ENCODE peak calls at places on chromosomes 12 and 14, in ten cellular contexts. One of them, this sample, is unnamed.

GRCh38 chr12:59164991-59165718 is 244.9 kb upstream of the LRIG3 start:
- DNase-seq in posterior vena cava: no peak
- DNase-seq in kidney tubule cell: peak
- DNase-seq in Calu3: peak
- DNase-seq in dermis blood vessel endothelial cell: peak
- DNase-seq in SK-N-SH: peak
- DNase-seq in KBM-7: peak
- DNase-seq in esophagus squamous epithelium: no peak
- DNase-seq in stimulated activated naive CD4-positive, alpha-beta T cell: no peak
- DNase-seq in HFFc6: peak
- DNase-seq in this sample: no peak

GRCh38 chr12:12645485-12645884 is 33.8 kb downstream of the CREBL2 start:
- DNase-seq in posterior vena cava: no peak
- DNase-seq in kidney tubule cell: no peak
- DNase-seq in Calu3: peak
- DNase-seq in dermis blood vessel endothelial cell: peak
- DNase-seq in SK-N-SH: peak
- DNase-seq in KBM-7: peak
- DNase-seq in esophagus squamous epithelium: no peak
- DNase-seq in stimulated activated naive CD4-positive, alpha-beta T cell: peak
- DNase-seq in HFFc6: peak
- DNase-seq in this sample: peak

GRCh38 chr12:88247241-88247643 is 105.1 kb downstream of the TMTC3 start:
- DNase-seq in posterior vena cava: no peak
- DNase-seq in kidney tubule cell: peak
- DNase-seq in Calu3: no peak
- DNase-seq in dermis blood vessel endothelial cell: peak
- DNase-seq in SK-N-SH: no peak
- DNase-seq in KBM-7: no peak
- DNase-seq in esophagus squamous epithelium: no peak
- DNase-seq in stimulated activated naive CD4-positive, alpha-beta T cell: no peak
- DNase-seq in HFFc6: peak
- DNase-seq in this sample: no peak

GRCh38 chr14:31025335-31026075 is at the start of gene AP4S1:
- DNase-seq in posterior vena cava: peak
- DNase-seq in kidney tubule cell: peak
- DNase-seq in Calu3: peak
- DNase-seq in dermis blood vessel endothelial cell: peak
- DNase-seq in SK-N-SH: peak
- DNase-seq in KBM-7: peak
- DNase-seq in esophagus squamous epithelium: no peak
- DNase-seq in stimulated activated naive CD4-positive, alpha-beta T cell: peak
- DNase-seq in HFFc6: no peak
- DNase-seq in this sample: peak

GRCh38 chr12:57452181-57452936 is 2.7 kb upstream of the INHBE start:
- DNase-seq in posterior vena cava: peak
- DNase-seq in kidney tubule cell: peak
- DNase-seq in Calu3: no peak
- DNase-seq in dermis blood vessel endothelial cell: peak
- DNase-seq in SK-N-SH: no peak
- DNase-seq in KBM-7: peak
- DNase-seq in esophagus squamous epithelium: no peak
- DNase-seq in stimulated activated naive CD4-positive, alpha-beta T cell: no peak
- DNase-seq in HFFc6: peak
- DNase-seq in this sample: peak

GRCh38 chr12:57813971-57814771 is 4.4 kb downstream of the AVIL start:
- DNase-seq in posterior vena cava: peak
- DNase-seq in kidney tubule cell: no peak
- DNase-seq in Calu3: no peak
- DNase-seq in dermis blood vessel endothelial cell: no peak
- DNase-seq in SK-N-SH: peak
- DNase-seq in KBM-7: no peak
- DNase-seq in esophagus squamous epithelium: no peak
- DNase-seq in stimulated activated naive CD4-positive, alpha-beta T cell: no peak
- DNase-seq in HFFc6: no peak
- DNase-seq in this sample: no peak

GRCh38 chr12:122862872-122863701 is 27.8 kb downstream of the HIP1R start:
- DNase-seq in posterior vena cava: peak
- DNase-seq in kidney tubule cell: peak
- DNase-seq in Calu3: peak
- DNase-seq in dermis blood vessel endothelial cell: no peak
- DNase-seq in SK-N-SH: peak
- DNase-seq in KBM-7: no peak
- DNase-seq in esophagus squamous epithelium: no peak
- DNase-seq in stimulated activated naive CD4-positive, alpha-beta T cell: no peak
- DNase-seq in HFFc6: no peak
- DNase-seq in this sample: peak

GRCh38 chr14:104375551-104376201 is 203.9 kb upstream of the C14orf180 start:
- DNase-seq in posterior vena cava: peak
- DNase-seq in kidney tubule cell: no peak
- DNase-seq in Calu3: no peak
- DNase-seq in dermis blood vessel endothelial cell: no peak
- DNase-seq in SK-N-SH: no peak
- DNase-seq in KBM-7: no peak
- DNase-seq in esophagus squamous epithelium: no peak
- DNase-seq in stimulated activated naive CD4-positive, alpha-beta T cell: no peak
- DNase-seq in HFFc6: no peak
- DNase-seq in this sample: no peak

GRCh38 chr12:62363506-62363905 is 103.1 kb upstream of the MON2 start:
- DNase-seq in posterior vena cava: no peak
- DNase-seq in kidney tubule cell: no peak
- DNase-seq in Calu3: no peak
- DNase-seq in dermis blood vessel endothelial cell: no peak
- DNase-seq in SK-N-SH: no peak
- DNase-seq in KBM-7: no peak
- DNase-seq in esophagus squamous epithelium: no peak
- DNase-seq in stimulated activated naive CD4-positive, alpha-beta T cell: no peak
- DNase-seq in HFFc6: no peak
- DNase-seq in this sample: no peak

GRCh38 chr12:28622416-28622815 is 432.2 kb downstream of the CCDC91 start:
- DNase-seq in posterior vena cava: no peak
- DNase-seq in kidney tubule cell: peak
- DNase-seq in Calu3: no peak
- DNase-seq in dermis blood vessel endothelial cell: no peak
- DNase-seq in SK-N-SH: no peak
- DNase-seq in KBM-7: no peak
- DNase-seq in esophagus squamous epithelium: no peak
- DNase-seq in stimulated activated naive CD4-positive, alpha-beta T cell: no peak
- DNase-seq in HFFc6: peak
- DNase-seq in this sample: no peak

GRCh38 chr14:71190691-71191090 is 283.4 kb downstream of the PCNX1 start:
- DNase-seq in posterior vena cava: no peak
- DNase-seq in kidney tubule cell: no peak
- DNase-seq in Calu3: no peak
- DNase-seq in dermis blood vessel endothelial cell: no peak
- DNase-seq in SK-N-SH: no peak
- DNase-seq in KBM-7: no peak
- DNase-seq in esophagus squamous epithelium: no peak
- DNase-seq in stimulated activated naive CD4-positive, alpha-beta T cell: no peak
- DNase-seq in HFFc6: no peak
- DNase-seq in this sample: no peak